ENCODE peak calls at places on chromosomes 3 and 15, in eight cellular contexts. One of them, this sample, is unnamed.

GRCh38 chr3:26505399-26505798 is 117.2 kb upstream of the LRRC3B start:
- DNase-seq in glutamatergic neuron: no peak
- DNase-seq in activated naive CD8-positive, alpha-beta T cell treated with anti-CD3 and anti-CD28 coated beads for 36 hours: no peak
- DNase-seq in RWPE1: no peak
- DNase-seq in astrocyte: no peak
- DNase-seq in transverse colon: no peak
- DNase-seq in anterior cingulate cortex: no peak
- DNase-seq in neuronal stem cell: no peak
- DNase-seq in this sample: no peak

GRCh38 chr15:34693053-34693744 is 61.6 kb downstream of the GJD2 start:
- DNase-seq in activated naive CD8-positive, alpha-beta T cell treated with anti-CD3 and anti-CD28 coated beads for 36 hours: no peak
- DNase-seq in transverse colon: no peak
- DNase-seq in RWPE1: no peak
- DNase-seq in glutamatergic neuron: no peak
- DNase-seq in astrocyte: peak
- DNase-seq in neuronal stem cell: no peak
- DNase-seq in anterior cingulate cortex: no peak
- DNase-seq in this sample: no peak

GRCh38 chr15:52682200-52682599 is 3.0 kb upstream of the ATOSA start:
- DNase-seq in glutamatergic neuron: no peak
- DNase-seq in neuronal stem cell: no peak
- DNase-seq in transverse colon: no peak
- DNase-seq in activated naive CD8-positive, alpha-beta T cell treated with anti-CD3 and anti-CD28 coated beads for 36 hours: no peak
- DNase-seq in anterior cingulate cortex: no peak
- DNase-seq in RWPE1: no peak
- DNase-seq in astrocyte: no peak
- DNase-seq in this sample: no peak

GRCh38 chr15:64092864-64093626 is 593 bp downstream of the CIAO2A start:
- DNase-seq in glutamatergic neuron: peak
- DNase-seq in astrocyte: peak
- DNase-seq in activated naive CD8-positive, alpha-beta T cell treated with anti-CD3 and anti-CD28 coated beads for 36 hours: peak
- DNase-seq in transverse colon: peak
- DNase-seq in RWPE1: peak
- DNase-seq in neuronal stem cell: peak
- DNase-seq in anterior cingulate cortex: peak
- DNase-seq in this sample: no peak

GRCh38 chr3:38556640-38557358 is 60.7 kb downstream of the EXOG start:
- DNase-seq in astrocyte: no peak
- DNase-seq in activated naive CD8-positive, alpha-beta T cell treated with anti-CD3 and anti-CD28 coated beads for 36 hours: no peak
- DNase-seq in anterior cingulate cortex: no peak
- DNase-seq in transverse colon: peak
- DNase-seq in neuronal stem cell: no peak
- DNase-seq in glutamatergic neuron: no peak
- DNase-seq in RWPE1: no peak
- DNase-seq in this sample: no peak

GRCh38 chr3:14598143-14598569 is 53.4 kb upstream of the CCDC174 start:
- DNase-seq in RWPE1: peak
- DNase-seq in neuronal stem cell: peak
- DNase-seq in transverse colon: no peak
- DNase-seq in anterior cingulate cortex: peak
- DNase-seq in astrocyte: peak
- DNase-seq in glutamatergic neuron: no peak
- DNase-seq in activated naive CD8-positive, alpha-beta T cell treated with anti-CD3 and anti-CD28 coated beads for 36 hours: peak
- DNase-seq in this sample: peak

GRCh38 chr3:192194081-192194480 is 533.3 kb downstream of the FGF12 start:
- DNase-seq in glutamatergic neuron: no peak
- DNase-seq in transverse colon: no peak
- DNase-seq in astrocyte: no peak
- DNase-seq in anterior cingulate cortex: no peak
- DNase-seq in RWPE1: no peak
- DNase-seq in activated naive CD8-positive, alpha-beta T cell treated with anti-CD3 and anti-CD28 coated beads for 36 hours: no peak
- DNase-seq in neuronal stem cell: no peak
- DNase-seq in this sample: no peak

GRCh38 chr3:191236635-191237034 is 37.6 kb downstream of the OSTN start:
- DNase-seq in astrocyte: peak
- DNase-seq in RWPE1: no peak
- DNase-seq in transverse colon: no peak
- DNase-seq in neuronal stem cell: no peak
- DNase-seq in activated naive CD8-positive, alpha-beta T cell treated with anti-CD3 and anti-CD28 coated beads for 36 hours: no peak
- DNase-seq in anterior cingulate cortex: no peak
- DNase-seq in glutamatergic neuron: no peak
- DNase-seq in this sample: no peak

GRCh38 chr3:155106059-155106458 is 25.9 kb downstream of the MME start:
- DNase-seq in activated naive CD8-positive, alpha-beta T cell treated with anti-CD3 and anti-CD28 coated beads for 36 hours: no peak
- DNase-seq in RWPE1: no peak
- DNase-seq in astrocyte: no peak
- DNase-seq in transverse colon: no peak
- DNase-seq in neuronal stem cell: no peak
- DNase-seq in glutamatergic neuron: no peak
- DNase-seq in anterior cingulate cortex: no peak
- DNase-seq in this sample: no peak

GRCh38 chr3:59451041-59451763 is 401.4 kb upstream of the CFAP20DC start:
- DNase-seq in glutamatergic neuron: no peak
- DNase-seq in astrocyte: no peak
- DNase-seq in anterior cingulate cortex: no peak
- DNase-seq in neuronal stem cell: no peak
- DNase-seq in activated naive CD8-positive, alpha-beta T cell treated with anti-CD3 and anti-CD28 coated beads for 36 hours: peak
- DNase-seq in transverse colon: peak
- DNase-seq in RWPE1: peak
- DNase-seq in this sample: no peak

GRCh38 chr3:114609952-114610351 is 316.1 kb downstream of the TIGIT start:
- DNase-seq in transverse colon: no peak
- DNase-seq in activated naive CD8-positive, alpha-beta T cell treated with anti-CD3 and anti-CD28 coated beads for 36 hours: no peak
- DNase-seq in neuronal stem cell: no peak
- DNase-seq in anterior cingulate cortex: no peak
- DNase-seq in RWPE1: no peak
- DNase-seq in astrocyte: no peak
- DNase-seq in glutamatergic neuron: no peak
- DNase-seq in this sample: no peak

GRCh38 chr15:65532738-65533051 is 2.4 kb downstream of the HACD3 start:
- DNase-seq in glutamatergic neuron: no peak
- DNase-seq in transverse colon: no peak
- DNase-seq in astrocyte: peak
- DNase-seq in activated naive CD8-positive, alpha-beta T cell treated with anti-CD3 and anti-CD28 coated beads for 36 hours: no peak
- DNase-seq in anterior cingulate cortex: no peak
- DNase-seq in neuronal stem cell: no peak
- DNase-seq in RWPE1: peak
- DNase-seq in this sample: no peak

GRCh38 chr3:183378008-183378407 is 50.4 kb downstream of the MCF2L2 start:
- DNase-seq in neuronal stem cell: no peak
- DNase-seq in glutamatergic neuron: no peak
- DNase-seq in RWPE1: no peak
- DNase-seq in anterior cingulate cortex: no peak
- DNase-seq in transverse colon: no peak
- DNase-seq in activated naive CD8-positive, alpha-beta T cell treated with anti-CD3 and anti-CD28 coated beads for 36 hours: no peak
- DNase-seq in astrocyte: no peak
- DNase-seq in this sample: no peak

GRCh38 chr15:39969871-39970270 is 36.0 kb downstream of the EIF2AK4 start:
- DNase-seq in glutamatergic neuron: no peak
- DNase-seq in astrocyte: peak
- DNase-seq in activated naive CD8-positive, alpha-beta T cell treated with anti-CD3 and anti-CD28 coated beads for 36 hours: no peak
- DNase-seq in RWPE1: peak
- DNase-seq in transverse colon: peak
- DNase-seq in anterior cingulate cortex: peak
- DNase-seq in neuronal stem cell: no peak
- DNase-seq in this sample: peak

GRCh38 chr3:38992117-38992779 is 59.5 kb downstream of the SCN11A start:
- DNase-seq in glutamatergic neuron: no peak
- DNase-seq in transverse colon: no peak
- DNase-seq in activated naive CD8-positive, alpha-beta T cell treated with anti-CD3 and anti-CD28 coated beads for 36 hours: no peak
- DNase-seq in RWPE1: peak
- DNase-seq in astrocyte: peak
- DNase-seq in neuronal stem cell: no peak
- DNase-seq in anterior cingulate cortex: no peak
- DNase-seq in this sample: no peak

This sample was measured in amygdala.